ENCODE peak calls at places on chromosomes 7 and 10, in six cellular contexts. One of them, this sample, is unnamed.

GRCh38 chr10:124117879-124118278 is 24.5 kb upstream of the CHST15 start:
- DNase-seq in body of pancreas: no peak
- DNase-seq in GM12878: no peak
- DNase-seq in endothelial cell of umbilical vein: no peak
- DNase-seq in heart left ventricle: no peak
- DNase-seq in erythroblast: no peak
- DNase-seq in this sample: no peak

GRCh38 chr10:69492091-69492745 is 41.0 kb downstream of the TSPAN15 start:
- DNase-seq in body of pancreas: no peak
- DNase-seq in GM12878: no peak
- DNase-seq in endothelial cell of umbilical vein: no peak
- DNase-seq in heart left ventricle: no peak
- DNase-seq in erythroblast: no peak
- DNase-seq in this sample: no peak

GRCh38 chr7:150787321-150788281 is 12.6 kb downstream of the TMEM176B start:
- DNase-seq in body of pancreas: no peak
- DNase-seq in GM12878: peak
- DNase-seq in endothelial cell of umbilical vein: no peak
- DNase-seq in heart left ventricle: no peak
- DNase-seq in erythroblast: peak
- DNase-seq in this sample: no peak

GRCh38 chr7:150531704-150532103 is 17.0 kb downstream of the GIMAP7 start:
- DNase-seq in body of pancreas: no peak
- DNase-seq in GM12878: no peak
- DNase-seq in endothelial cell of umbilical vein: no peak
- DNase-seq in heart left ventricle: no peak
- DNase-seq in erythroblast: no peak
- DNase-seq in this sample: no peak

GRCh38 chr10:63576501-63576900 is 55.3 kb downstream of the REEP3 start:
- DNase-seq in body of pancreas: no peak
- DNase-seq in GM12878: no peak
- DNase-seq in endothelial cell of umbilical vein: peak
- DNase-seq in heart left ventricle: no peak
- DNase-seq in erythroblast: no peak
- DNase-seq in this sample: no peak

GRCh38 chr10:17730667-17731066 is 21.3 kb upstream of the TMEM236 start:
- DNase-seq in body of pancreas: no peak
- DNase-seq in GM12878: no peak
- DNase-seq in endothelial cell of umbilical vein: no peak
- DNase-seq in heart left ventricle: peak
- DNase-seq in erythroblast: no peak
- DNase-seq in this sample: no peak

GRCh38 chr7:138835087-138835486 is 37.1 kb upstream of the ATP6V0A4 start:
- DNase-seq in body of pancreas: no peak
- DNase-seq in GM12878: no peak
- DNase-seq in endothelial cell of umbilical vein: no peak
- DNase-seq in heart left ventricle: no peak
- DNase-seq in erythroblast: no peak
- DNase-seq in this sample: no peak

GRCh38 chr7:84529480-84530205 is 335.1 kb upstream of the SEMA3A start:
- DNase-seq in body of pancreas: no peak
- DNase-seq in GM12878: no peak
- DNase-seq in endothelial cell of umbilical vein: peak
- DNase-seq in heart left ventricle: no peak
- DNase-seq in erythroblast: no peak
- DNase-seq in this sample: no peak

GRCh38 chr10:112509558-112510299 is 62.7 kb downstream of the VTI1A start:
- DNase-seq in body of pancreas: no peak
- DNase-seq in GM12878: no peak
- DNase-seq in endothelial cell of umbilical vein: no peak
- DNase-seq in heart left ventricle: no peak
- DNase-seq in erythroblast: no peak
- DNase-seq in this sample: no peak

GRCh38 chr10:15103513-15103912 is 6.4 kb downstream of the RPP38 start:
- DNase-seq in body of pancreas: no peak
- DNase-seq in GM12878: no peak
- DNase-seq in endothelial cell of umbilical vein: no peak
- DNase-seq in heart left ventricle: no peak
- DNase-seq in erythroblast: no peak
- DNase-seq in this sample: no peak

GRCh38 chr7:9083837-9084236 is 650.4 kb downstream of the NXPH1 start:
- DNase-seq in body of pancreas: no peak
- DNase-seq in GM12878: no peak
- DNase-seq in endothelial cell of umbilical vein: no peak
- DNase-seq in heart left ventricle: no peak
- DNase-seq in erythroblast: no peak
- DNase-seq in this sample: no peak

GRCh38 chr7:105672820-105673219 is 91.5 kb upstream of the EFCAB10 start:
- DNase-seq in body of pancreas: no peak
- DNase-seq in GM12878: no peak
- DNase-seq in endothelial cell of umbilical vein: no peak
- DNase-seq in heart left ventricle: no peak
- DNase-seq in erythroblast: no peak
- DNase-seq in this sample: no peak

GRCh38 chr10:12501851-12502525 is 152.6 kb downstream of the CAMK1D start:
- DNase-seq in body of pancreas: peak
- DNase-seq in GM12878: no peak
- DNase-seq in endothelial cell of umbilical vein: no peak
- DNase-seq in heart left ventricle: no peak
- DNase-seq in erythroblast: no peak
- DNase-seq in this sample: no peak

GRCh38 chr7:38281211-38281610 is 7.8 kb upstream of the TARP start:
- DNase-seq in body of pancreas: no peak
- DNase-seq in GM12878: no peak
- DNase-seq in endothelial cell of umbilical vein: no peak
- DNase-seq in heart left ventricle: no peak
- DNase-seq in erythroblast: no peak
- DNase-seq in this sample: no peak

GRCh38 chr7:84187813-84188212 is 6.8 kb downstream of the SEMA3A start:
- DNase-seq in body of pancreas: no peak
- DNase-seq in GM12878: no peak
- DNase-seq in endothelial cell of umbilical vein: peak
- DNase-seq in heart left ventricle: no peak
- DNase-seq in erythroblast: no peak
- DNase-seq in this sample: no peak

GRCh38 chr7:29453022-29453421 is 110.6 kb upstream of the PRR15 start:
- DNase-seq in body of pancreas: no peak
- DNase-seq in GM12878: no peak
- DNase-seq in endothelial cell of umbilical vein: no peak
- DNase-seq in heart left ventricle: no peak
- DNase-seq in erythroblast: no peak
- DNase-seq in this sample: no peak

GRCh38 chr10:77195101-77195500 is 442.5 kb downstream of the KCNMA1 start:
- DNase-seq in body of pancreas: no peak
- DNase-seq in GM12878: no peak
- DNase-seq in endothelial cell of umbilical vein: no peak
- DNase-seq in heart left ventricle: no peak
- DNase-seq in erythroblast: no peak
- DNase-seq in this sample: no peak

GRCh38 chr7:70569335-70569819 is 562.6 kb upstream of the GALNT17 start:
- DNase-seq in body of pancreas: no peak
- DNase-seq in GM12878: peak
- DNase-seq in endothelial cell of umbilical vein: no peak
- DNase-seq in heart left ventricle: no peak
- DNase-seq in erythroblast: peak
- DNase-seq in this sample: no peak

GRCh38 chr7:109449760-109450159 is 880.1 kb downstream of the DNAJB9 start:
- DNase-seq in body of pancreas: no peak
- DNase-seq in GM12878: no peak
- DNase-seq in endothelial cell of umbilical vein: no peak
- DNase-seq in heart left ventricle: no peak
- DNase-seq in erythroblast: no peak
- DNase-seq in this sample: no peak

GRCh38 chr7:1691601-1692499 is 21.8 kb downstream of the ELFN1 start:
- DNase-seq in body of pancreas: peak
- DNase-seq in GM12878: no peak
- DNase-seq in endothelial cell of umbilical vein: no peak
- DNase-seq in heart left ventricle: peak
- DNase-seq in erythroblast: no peak
- DNase-seq in this sample: no peak

GRCh38 chr10:23499317-23499716 is 60.4 kb downstream of the OTUD1 start:
- DNase-seq in body of pancreas: peak
- DNase-seq in GM12878: no peak
- DNase-seq in endothelial cell of umbilical vein: no peak
- DNase-seq in heart left ventricle: no peak
- DNase-seq in erythroblast: no peak
- DNase-seq in this sample: no peak

GRCh38 chr10:104450490-104450889 is 96.9 kb downstream of the CFAP58 start:
- DNase-seq in body of pancreas: no peak
- DNase-seq in GM12878: no peak
- DNase-seq in endothelial cell of umbilical vein: no peak
- DNase-seq in heart left ventricle: no peak
- DNase-seq in erythroblast: no peak
- DNase-seq in this sample: no peak

GRCh38 chr10:76973515-76974289 is 663.9 kb downstream of the KCNMA1 start:
- DNase-seq in body of pancreas: no peak
- DNase-seq in GM12878: no peak
- DNase-seq in endothelial cell of umbilical vein: no peak
- DNase-seq in heart left ventricle: no peak
- DNase-seq in erythroblast: no peak
- DNase-seq in this sample: no peak

GRCh38 chr7:15462721-15463389 is 99.0 kb downstream of the AGMO start:
- DNase-seq in body of pancreas: no peak
- DNase-seq in GM12878: no peak
- DNase-seq in endothelial cell of umbilical vein: peak
- DNase-seq in heart left ventricle: no peak
- DNase-seq in erythroblast: no peak
- DNase-seq in this sample: no peak

GRCh38 chr10:1094112-1095057 is 38.2 kb downstream of the WDR37 start:
- DNase-seq in body of pancreas: no peak
- DNase-seq in GM12878: peak
- DNase-seq in endothelial cell of umbilical vein: no peak
- DNase-seq in heart left ventricle: no peak
- DNase-seq in erythroblast: no peak
- DNase-seq in this sample: no peak

GRCh38 chr7:43905209-43905946 is 1.0 kb downstream of the URGCP start:
- DNase-seq in body of pancreas: peak
- DNase-seq in GM12878: no peak
- DNase-seq in endothelial cell of umbilical vein: no peak
- DNase-seq in heart left ventricle: no peak
- DNase-seq in erythroblast: peak
- DNase-seq in this sample: no peak

DNA sequence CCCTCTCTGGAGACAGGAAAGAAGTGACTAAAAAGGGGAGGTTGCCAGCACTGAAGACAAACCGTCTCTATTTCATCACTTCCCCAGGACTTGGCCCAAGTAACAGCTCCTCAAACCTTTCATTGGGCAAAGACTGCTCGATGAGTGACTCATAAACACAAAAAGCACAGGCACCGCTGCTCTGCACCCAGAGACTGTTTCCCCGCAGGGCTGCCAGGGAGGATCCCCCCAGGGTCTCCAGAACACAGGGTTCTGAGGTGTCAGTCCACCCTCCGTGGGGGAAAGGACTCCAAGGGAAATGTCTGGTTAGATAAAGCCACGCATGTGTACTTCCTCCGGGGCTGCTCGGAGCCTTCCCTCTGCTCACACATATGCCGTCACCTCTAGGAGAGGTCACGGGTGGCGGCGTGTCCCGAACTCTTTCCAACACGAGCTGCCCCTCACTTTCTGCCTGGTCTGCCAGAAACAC is 59.9 kb downstream of the INSIG1 start:
- DNase-seq in body of pancreas: no peak
- DNase-seq in GM12878: no peak
- DNase-seq in endothelial cell of umbilical vein: no peak
- DNase-seq in heart left ventricle: no peak
- DNase-seq in erythroblast: no peak
- DNase-seq in this sample: no peak
- TF ChIP-seq POLR2A in body of pancreas: no peak
- TF ChIP-seq POLR2A in GM12878: no peak
- TF ChIP-seq POLR2A in endothelial cell of umbilical vein: no peak
- TF ChIP-seq POLR2A in heart left ventricle: no peak
- TF ChIP-seq POLR2A in erythroblast: no peak
- TF ChIP-seq POLR2A in this sample: no peak

GRCh38 chr10:3774814-3775670 is 10.0 kb downstream of the KLF6 start:
- DNase-seq in body of pancreas: no peak
- DNase-seq in GM12878: no peak
- DNase-seq in endothelial cell of umbilical vein: peak
- DNase-seq in heart left ventricle: no peak
- DNase-seq in erythroblast: no peak
- DNase-seq in this sample: no peak
- TF ChIP-seq POLR2A in body of pancreas: peak
- TF ChIP-seq POLR2A in GM12878: peak
- TF ChIP-seq POLR2A in endothelial cell of umbilical vein: peak
- TF ChIP-seq POLR2A in heart left ventricle: peak
- TF ChIP-seq POLR2A in erythroblast: no peak
- TF ChIP-seq POLR2A in this sample: no peak

GRCh38 chr7:73647725-73648592 is 19.7 kb upstream of the VPS37D start:
- DNase-seq in body of pancreas: peak
- DNase-seq in GM12878: no peak
- DNase-seq in endothelial cell of umbilical vein: no peak
- DNase-seq in heart left ventricle: no peak
- DNase-seq in erythroblast: peak
- DNase-seq in this sample: no peak
- TF ChIP-seq POLR2A in body of pancreas: no peak
- TF ChIP-seq POLR2A in GM12878: no peak
- TF ChIP-seq POLR2A in endothelial cell of umbilical vein: no peak
- TF ChIP-seq POLR2A in heart left ventricle: no peak
- TF ChIP-seq POLR2A in erythroblast: no peak
- TF ChIP-seq POLR2A in this sample: no peak

GRCh38 chr7:26365077-26365896 is 73.6 kb downstream of the SNX10 start:
- DNase-seq in body of pancreas: peak
- DNase-seq in GM12878: peak
- DNase-seq in endothelial cell of umbilical vein: peak
- DNase-seq in heart left ventricle: no peak
- DNase-seq in erythroblast: peak
- DNase-seq in this sample: no peak

GRCh38 chr7:26368542-26368941 is 76.9 kb downstream of the SNX10 start:
- DNase-seq in body of pancreas: no peak
- DNase-seq in GM12878: no peak
- DNase-seq in endothelial cell of umbilical vein: peak
- DNase-seq in heart left ventricle: no peak
- DNase-seq in erythroblast: no peak
- DNase-seq in this sample: no peak

GRCh38 chr7:26369519-26370385 is 78.1 kb downstream of the SNX10 start:
- DNase-seq in body of pancreas: peak
- DNase-seq in GM12878: no peak
- DNase-seq in endothelial cell of umbilical vein: peak
- DNase-seq in heart left ventricle: no peak
- DNase-seq in erythroblast: peak
- DNase-seq in this sample: no peak

GRCh38 chr7:26365897-26366267 is 74.2 kb downstream of the SNX10 start:
- DNase-seq in body of pancreas: no peak
- DNase-seq in GM12878: no peak
- DNase-seq in endothelial cell of umbilical vein: peak
- DNase-seq in heart left ventricle: no peak
- DNase-seq in erythroblast: peak
- DNase-seq in this sample: no peak

DNA sequence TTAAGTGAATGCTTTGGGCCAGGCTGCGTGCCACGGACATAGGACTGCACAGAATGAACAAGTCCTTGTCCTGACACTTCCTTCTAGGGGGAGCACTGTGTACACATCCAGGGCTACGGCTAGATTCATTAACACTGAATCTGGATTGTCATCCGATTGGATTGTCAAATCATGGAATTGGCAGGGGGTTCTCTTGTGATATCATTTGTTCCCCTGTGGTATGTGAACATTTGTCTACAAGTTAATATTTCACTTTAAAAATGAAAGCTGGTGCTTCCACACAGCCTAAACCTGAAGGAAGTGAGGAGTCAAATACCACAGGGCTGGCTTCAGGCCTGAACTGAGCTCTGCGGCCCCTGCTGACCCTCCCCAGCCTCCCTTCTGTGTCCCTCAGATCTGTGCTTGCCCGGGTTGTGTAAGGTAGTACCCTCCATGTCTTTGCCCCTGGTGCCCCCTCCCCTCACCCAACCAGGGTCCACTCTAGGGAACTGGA is 75.6 kb downstream of the SNX10 start:
- DNase-seq in body of pancreas: peak
- DNase-seq in GM12878: no peak
- DNase-seq in endothelial cell of umbilical vein: no peak
- DNase-seq in heart left ventricle: no peak
- DNase-seq in erythroblast: no peak
- DNase-seq in this sample: no peak
- TF ChIP-seq POLR2A in body of pancreas: no peak
- TF ChIP-seq POLR2A in GM12878: no peak
- TF ChIP-seq POLR2A in endothelial cell of umbilical vein: no peak
- TF ChIP-seq POLR2A in heart left ventricle: no peak
- TF ChIP-seq POLR2A in erythroblast: no peak
- TF ChIP-seq POLR2A in this sample: no peak